ENCODE peak calls at places on chromosome 20, in five cellular contexts. B, M, Q, R and O are unnamed samples.
A peak's percentile ranks its signal among the peaks of the same experiment; 100 is the strongest.

GRCh38 chr20:7773511-7773910 is 166.7 kb downstream of the HAO1 start:
- DNase-seq in B (no peak), M (no peak), Q (no peak), R (no peak), O (no peak)

GRCh38 chr20:46293084-46293483 is 15.2 kb downstream of the CDH22 start:
- DNase-seq in B (no peak), M (no peak), Q (no peak), R (peak; percentile 40), O (no peak)

GRCh38 chr20:61185181-61185580 is 66.9 kb upstream of the CDH4 start:
- DNase-seq in B (no peak), M (no peak), Q (no peak), R (no peak), O (no peak)

GRCh38 chr20:58135441-58136170 is 92.8 kb downstream of the ANKRD60 start:
- DNase-seq in B (peak; percentile 50), M (no peak), Q (no peak), R (no peak), O (no peak)

GRCh38 chr20:63116412-63117106 is 99.4 kb downstream of the YTHDF1 start:
- DNase-seq in B (no peak), M (peak; percentile 19), Q (no peak), R (no peak), O (no peak)

GRCh38 chr20:8631271-8631670 is 437.6 kb upstream of the PLCB4 start:
- DNase-seq in B (no peak), M (no peak), Q (no peak), R (no peak), O (no peak)

GRCh38 chr20:40630723-40631631 is 58.1 kb downstream of the MAFB start:
- DNase-seq in B (no peak), M (no peak), Q (no peak), R (no peak), O (no peak)

GRCh38 chr20:10498196-10498595 is 63.1 kb downstream of the SLX4IP start:
- DNase-seq in B (no peak), M (no peak), Q (no peak), R (no peak), O (no peak)

GRCh38 chr20:2749343-2749950 is 51.0 kb downstream of the CPXM1 start:
- DNase-seq in B (peak; percentile 68), M (no peak), Q (no peak), R (no peak), O (no peak)

GRCh38 chr20:44324343-44324742 is 12.5 kb upstream of the R3HDML start:
- DNase-seq in B (no peak), M (no peak), Q (peak; percentile 78), R (peak; percentile 68), O (no peak)

GRCh38 chr20:10537850-10538480 is 102.9 kb downstream of the SLX4IP start:
- DNase-seq in B (no peak), M (no peak), Q (no peak), R (no peak), O (no peak)

GRCh38 chr20:5078399-5078958 is 41.3 kb downstream of the PCNA start:
- DNase-seq in B (peak; percentile 83), M (no peak), Q (peak; percentile 83), R (peak; percentile 70), O (peak; percentile 36)

GRCh38 chr20:19802492-19803158 is 44.6 kb downstream of the RIN2 start:
- DNase-seq in B (peak; percentile 10), M (no peak), Q (no peak), R (peak; percentile 76), O (peak; percentile 50)

GRCh38 chr20:43844778-43845614 is 69.7 kb upstream of the TOX2 start:
- DNase-seq in B (peak; percentile 20), M (no peak), Q (no peak), R (peak; percentile 38), O (no peak)

GRCh38 chr20:63976980-63977391 is 2.5 kb downstream of the SAMD10 start:
- DNase-seq in B (peak; percentile 57), M (no peak), Q (no peak), R (no peak), O (no peak)

GRCh38 chr20:18808712-18809111 is 4.9 kb upstream of the SCP2D1 start:
- DNase-seq in B (no peak), M (no peak), Q (no peak), R (no peak), O (no peak)

GRCh38 chr20:16147221-16147620 is 426.0 kb downstream of the KIF16B start:
- DNase-seq in B (no peak), M (no peak), Q (no peak), R (no peak), O (no peak)

GRCh38 chr20:57594092-57594911 is 25.9 kb downstream of the ZBP1 start:
- DNase-seq in B (peak; percentile 74), M (peak; percentile 31), Q (peak; percentile 57), R (peak; percentile 46), O (peak; percentile 59)

GRCh38 chr20:40754372-40754943 is 65.4 kb upstream of the MAFB start:
- DNase-seq in B (no peak), M (no peak), Q (no peak), R (no peak), O (peak; percentile 14)

GRCh38 chr20:6473197-6473596 is 294.3 kb upstream of the BMP2 start:
- DNase-seq in B (no peak), M (no peak), Q (no peak), R (no peak), O (no peak)

GRCh38 chr20:17667445-17667844 is 14.6 kb downstream of the RRBP1 start:
- DNase-seq in B (no peak), M (no peak), Q (no peak), R (no peak), O (no peak)
- H3K4me1 ChIP-seq in B (peaks cover 4% of the 10 kb centered on the region), M (peaks cover 2% of the 10 kb centered on the region), Q (peaks cover 9% of the 10 kb centered on the region), R (peaks cover 11% of the 10 kb centered on the region), O (peaks cover 89% of the 10 kb centered on the region)

GRCh38 chr20:17436664-17437063 is 94.5 kb downstream of the BFSP1 start:
- DNase-seq in B (no peak), M (no peak), Q (no peak), R (no peak), O (no peak)
- TF ChIP-seq POLR2A in B (no peak), M (no peak), Q (no peak), R (no peak), O (no peak)

GRCh38 chr20:38873050-38873581 is 53.1 kb upstream of the FAM83D start:
- DNase-seq in B (no peak), M (no peak), Q (peak; percentile 65), R (no peak), O (no peak)
- H3K27ac ChIP-seq in B (no peak overlapping the region), M (no peak overlapping the region), Q (peak overlapping the region; percentile 79), R (no peak overlapping the region), O (no peak overlapping the region)

GRCh38 chr20:50848341-50848808 is 53.5 kb downstream of the BCAS4 start:
- DNase-seq in B (peak; percentile 80), M (no peak), Q (peak; percentile 19), R (no peak), O (peak; percentile 73)
- H3K4me1 ChIP-seq in B (peaks cover 14% of the 10 kb centered on the region), M (peaks cover 9% of the 10 kb centered on the region), Q (peaks cover 11% of the 10 kb centered on the region), R (peaks cover 15% of the 10 kb centered on the region), O (peaks cover 19% of the 10 kb centered on the region)